ENCODE peak calls at places on chromosomes 1 and 21, in seven cellular contexts. J is stomach, W is transverse colon, O is upper lobe of left lung, U is tibial nerve, B is H1, N is A549. A is an unnamed sample. For H3K4me1, the result is how much of the 10 kb centered on the place peaks cover.

GRCh38 chr1:67355745-67356424 is 48.2 kb downstream of the IL12RB2 start:
- DNase-seq in B (no peak), U (no peak), J (no peak), W (no peak), O (no peak), N (no peak), A (no peak)

GRCh38 chr1:56713112-56713511 is 68.0 kb downstream of the PRKAA2 start:
- DNase-seq in B (no peak), N (no peak), U (no peak), J (no peak), O (no peak), W (no peak), A (no peak)

GRCh38 chr1:228974296-228974695 is 239.0 kb downstream of the RHOU start:
- DNase-seq in W (no peak), B (no peak), O (no peak), U (no peak), J (no peak), N (no peak), A (peak)

GRCh38 chr1:159012495-159012894 is 2.8 kb downstream of the IFI16 start:
- DNase-seq in U (no peak), W (peak), J (no peak), N (no peak), B (no peak), O (peak), A (no peak)

GRCh38 chr1:19467199-19468187 is 17.8 kb downstream of the CAPZB start:
- DNase-seq in W (no peak), U (no peak), O (no peak), N (no peak), B (no peak), J (no peak), A (no peak)

GRCh38 chr21:30166171-30166570 is 434 bp downstream of the CLDN17 start:
- DNase-seq in B (no peak), U (no peak), W (no peak), N (no peak), J (no peak), O (no peak), A (no peak)

GRCh38 chr1:7409278-7409677 is 361.8 kb upstream of the VAMP3 start:
- DNase-seq in B (peak), U (no peak), O (peak), J (peak), N (no peak), W (peak), A (peak)

GRCh38 chr21:25837545-25838263 is 102.9 kb downstream of the GABPA start:
- DNase-seq in O (no peak), N (no peak), U (no peak), B (no peak), J (no peak), W (no peak), A (no peak)

GRCh38 chr1:58577676-58578073 is 623 bp upstream of the TACSTD2 start:
- DNase-seq in W (no peak), O (no peak), J (no peak), B (no peak), U (no peak), N (no peak), A (no peak)

GRCh38 chr1:168190284-168190884 is 11.6 kb downstream of the TIPRL start:
- DNase-seq in O (no peak), U (no peak), B (no peak), W (no peak), J (no peak), N (no peak), A (no peak)

GRCh38 chr21:36913247-36914169 is 53.0 kb downstream of the HLCS start:
- DNase-seq in J (no peak), U (no peak), O (no peak), B (no peak), W (no peak), N (no peak), A (no peak)

GRCh38 chr1:58823481-58824010 is 39.7 kb upstream of the JUN start:
- DNase-seq in J (peak), O (no peak), B (no peak), W (no peak), N (peak), U (no peak), A (no peak)

GRCh38 chr1:46171351-46171750 is 3.5 kb upstream of the TSPAN1 start:
- DNase-seq in B (no peak), U (no peak), W (no peak), O (peak), J (peak), N (no peak), A (no peak)

GRCh38 chr1:97074771-97075170 is 353.2 kb downstream of the PTBP2 start:
- DNase-seq in O (no peak), B (no peak), U (no peak), N (no peak), J (no peak), W (no peak), A (no peak)

GRCh38 chr1:29698033-29698432 is 461.7 kb downstream of the PTPRU start:
- DNase-seq in W (no peak), J (no peak), O (peak), B (peak), N (peak), U (no peak), A (no peak)

GRCh38 chr1:234125283-234125682 is 220.8 kb downstream of the SLC35F3 start:
- DNase-seq in O (peak), U (no peak), B (peak), W (peak), J (no peak), N (peak), A (no peak)

GRCh38 chr1:219171192-219171935 is 2.3 kb upstream of the LYPLAL1 start:
- DNase-seq in U (no peak), W (no peak), O (peak), B (no peak), N (no peak), J (no peak), A (no peak)

GRCh38 chr1:40162791-40163441 is 1.7 kb downstream of the RLF start:
- DNase-seq in O (no peak), U (no peak), W (no peak), J (no peak), B (no peak), N (no peak), A (no peak)

GRCh38 chr21:36761685-36762084 is 62.8 kb downstream of the SIM2 start:
- DNase-seq in N (no peak), U (no peak), W (no peak), B (no peak), O (no peak), J (no peak), A (no peak)

GRCh38 chr1:37765937-37766664 is 1.2 kb upstream of the EPHA10 start:
- DNase-seq in B (peak), U (no peak), J (no peak), N (peak), O (no peak), W (no peak), A (peak)

GRCh38 chr1:26321315-26322041 is 3.7 kb downstream of the CD52 start:
- DNase-seq in J (peak), N (peak), O (peak), B (peak), U (peak), W (peak), A (peak)

GRCh38 chr1:143735764-143736461 is 235.9 kb downstream of the FAM72C start:
- DNase-seq in W (no peak), O (no peak), U (no peak), N (peak), J (no peak), B (peak), A (no peak)

GRCh38 chr1:26281971-26282693 is 2.2 kb downstream of the SH3BGRL3 start:
- DNase-seq in O (no peak), W (peak), J (no peak), B (peak), U (no peak), N (no peak), A (peak)

GRCh38 chr21:9837946-9838801 is 683.2 kb upstream of the TPTE start:
- DNase-seq in W (no peak), N (no peak), B (no peak), U (no peak), O (no peak), J (no peak), A (peak)

GRCh38 chr1:198620951-198621824 is 17.7 kb upstream of the PTPRC start:
- DNase-seq in B (no peak), J (no peak), N (no peak), W (peak), O (peak), U (no peak), A (no peak)

GRCh38 chr21:34280389-34280795 is 83.4 kb upstream of the KCNE2 start:
- DNase-seq in J (no peak), B (no peak), W (peak), N (no peak), O (no peak), U (no peak), A (peak)

GRCh38 chr1:14535619-14536355 is 62.7 kb upstream of the KAZN start:
- DNase-seq in N (no peak), U (no peak), W (no peak), B (no peak), J (no peak), O (no peak), A (no peak)

GRCh38 chr1:111140680-111140967 is 601 bp downstream of the CEPT1 start:
- DNase-seq in U (no peak), W (peak), N (peak), J (peak), O (peak), B (no peak), A (no peak)

GRCh38 chr1:39576016-39576657 is 453 bp downstream of the PABPC4 start:
- DNase-seq in J (peak), B (no peak), W (peak), O (peak), U (no peak), N (no peak), A (no peak)

GRCh38 chr1:70807088-70807664 is 240.4 kb downstream of the PTGER3 start:
- DNase-seq in J (no peak), O (no peak), B (no peak), W (no peak), N (no peak), U (no peak), A (no peak)

GRCh38 chr1:70805641-70806040 is 242.0 kb downstream of the PTGER3 start:
- DNase-seq in U (no peak), O (no peak), N (no peak), W (no peak), J (no peak), B (no peak), A (no peak)
- TF ChIP-seq EP300 in U (no peak), O (no peak), N (no peak), W (no peak), J (no peak), B (no peak), A (no peak)

GRCh38 chr1:184574588-184574987 is 180.1 kb downstream of the EDEM3 start:
- DNase-seq in O (no peak), N (no peak), W (no peak), B (no peak), U (no peak), J (no peak), A (no peak)
- H3K4me3 ChIP-seq in O (no peak), N (no peak), W (no peak), B (no peak), U (no peak), J (no peak), A (no peak)

GRCh38 chr21:41892726-41893125 is 13.6 kb upstream of the PRDM15 start:
- DNase-seq in U (no peak), O (no peak), B (no peak), N (no peak), J (no peak), W (no peak), A (no peak)

GRCh38 chr21:41894511-41894910 is 15.4 kb upstream of the PRDM15 start:
- DNase-seq in B (no peak), J (no peak), N (no peak), U (no peak), W (no peak), O (no peak), A (no peak)

GRCh38 chr21:41897047-41897669 is 18.0 kb upstream of the PRDM15 start:
- DNase-seq in J (no peak), N (no peak), W (no peak), U (no peak), O (no peak), B (no peak), A (no peak)

GRCh38 chr21:41895643-41896493 is 16.7 kb upstream of the PRDM15 start:
- DNase-seq in U (no peak), W (peak), B (peak), O (no peak), J (no peak), N (no peak), A (no peak)

DNA sequence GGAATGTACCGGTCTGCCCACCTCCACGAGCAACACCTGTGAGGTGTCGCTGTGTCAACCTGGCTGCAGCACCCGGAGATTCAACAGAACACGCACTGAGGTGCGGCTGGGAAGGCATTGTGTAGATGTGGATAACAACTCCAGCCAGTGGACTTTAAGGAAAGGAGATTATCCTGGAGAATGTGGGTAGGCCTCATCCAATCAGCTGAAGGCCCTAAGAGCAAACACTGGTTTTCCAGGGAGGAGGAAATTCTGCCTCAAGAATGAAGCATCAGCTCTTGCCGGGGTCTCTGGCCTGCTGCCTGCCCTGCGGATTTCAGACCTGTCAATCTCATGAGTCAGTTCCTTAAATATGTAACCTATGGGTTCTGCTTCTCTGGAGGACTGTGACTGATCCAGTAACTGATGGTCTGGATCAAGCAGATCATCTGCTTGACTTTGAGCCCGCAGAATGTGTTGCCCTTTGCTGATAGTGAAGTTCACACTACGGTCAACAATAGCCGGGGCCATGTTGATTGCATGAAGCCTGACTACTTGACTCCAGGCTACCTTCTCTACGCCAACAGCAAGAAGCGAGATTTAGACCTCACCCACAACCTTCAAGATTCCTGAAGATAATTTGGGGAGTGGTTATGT is 15.9 kb upstream of the PRDM15 start:
- DNase-seq in J (no peak), O (no peak), B (no peak), U (no peak), W (no peak), N (no peak), A (no peak)
- H3K4me1 ChIP-seq in J (under half), O (under half), B (under half), U (under half), W (under half), N (under half), A (under half)

DNA sequence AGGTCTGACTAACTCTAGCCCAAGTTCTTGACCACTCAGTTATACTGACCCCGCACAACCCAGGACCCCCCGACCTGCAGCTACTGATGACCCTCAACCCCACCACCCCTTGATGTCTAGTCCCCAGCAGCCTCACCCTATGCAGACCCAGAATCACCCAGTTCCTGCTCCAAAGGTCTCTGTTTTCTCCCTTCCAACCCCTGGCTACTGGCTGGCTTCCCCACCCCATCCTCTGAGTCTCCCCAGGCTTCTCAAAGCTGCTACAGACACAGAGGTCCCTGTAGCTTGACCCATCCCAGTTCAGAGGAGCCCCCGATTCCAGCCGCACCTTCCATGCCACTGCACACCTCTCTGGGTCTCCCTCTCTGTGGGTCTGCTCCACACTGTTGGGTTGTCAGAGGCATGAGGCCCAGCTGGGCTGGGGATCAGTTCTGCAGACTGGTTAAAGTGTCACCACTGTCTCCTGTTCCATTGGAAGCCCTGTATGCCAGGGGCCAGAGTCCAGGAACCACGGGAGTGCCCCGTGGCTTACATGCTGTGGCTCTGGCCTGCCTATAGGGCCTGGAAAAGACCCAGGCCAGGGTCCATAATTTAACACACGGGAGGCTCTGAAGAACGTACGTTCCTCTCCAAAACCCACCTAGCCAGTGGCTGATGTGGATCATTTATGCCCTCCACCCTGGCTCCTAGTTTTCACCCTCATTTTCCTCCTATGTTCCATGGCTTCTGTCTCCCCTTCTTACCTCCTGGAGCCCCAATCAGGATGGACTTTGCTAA is 497 bp downstream of the PKLR start:
- DNase-seq in J (no peak), O (no peak), U (no peak), W (peak), N (no peak), B (no peak), A (no peak)
- TF ChIP-seq EP300 in J (no peak), O (no peak), U (no peak), W (no peak), N (no peak), B (no peak), A (no peak)

GRCh38 chr1:30752651-30752908 is 5.0 kb downstream of the LAPTM5 start:
- DNase-seq in J (no peak), U (no peak), O (no peak), B (no peak), N (no peak), W (no peak), A (no peak)
- H3K4me3 ChIP-seq in J (no peak), U (no peak), O (no peak), B (no peak), N (no peak), W (no peak), A (no peak)

DNA sequence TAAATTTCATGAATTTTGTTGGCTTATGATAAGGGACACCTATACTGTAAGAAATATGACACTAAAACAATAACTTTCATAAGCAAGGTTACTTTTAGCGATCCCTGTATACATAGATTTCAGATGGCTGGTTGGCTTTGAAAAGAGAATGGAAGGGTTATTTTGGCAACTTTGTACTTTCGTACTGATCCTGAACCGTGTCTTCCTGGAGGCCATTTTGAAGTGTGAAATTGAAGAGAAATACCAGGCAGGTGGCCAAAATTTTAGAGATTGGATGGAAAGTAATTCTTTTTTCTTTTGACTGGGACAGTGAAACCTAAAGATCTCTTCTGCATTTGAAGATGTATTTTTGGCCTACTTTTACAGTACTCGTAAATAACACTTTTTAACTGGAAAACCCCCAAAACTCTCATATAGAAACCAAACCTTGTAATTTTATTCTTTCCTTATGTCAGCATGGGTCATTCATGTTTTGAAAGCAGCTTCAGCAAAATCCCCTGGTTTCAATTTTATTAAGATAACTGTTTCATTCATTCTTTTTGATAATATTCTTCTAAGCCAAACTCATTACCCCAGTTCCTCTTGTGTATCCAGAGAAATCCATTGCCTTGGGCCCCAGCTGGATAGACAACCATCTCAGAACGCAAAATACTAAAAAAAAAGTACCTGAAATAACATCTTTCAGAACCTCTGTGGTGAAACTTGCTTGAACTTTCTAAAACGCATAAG is 38.4 kb upstream of the ZNF281 start:
- DNase-seq in J (no peak), O (no peak), U (no peak), B (no peak), W (no peak), N (no peak), A (no peak)
- H3K4me1 ChIP-seq in J (under half), O (under half), U (under half), B (under half), W (under half), N (under half), A (under half)

GRCh38 chr1:4160181-4160580 is 260.1 kb upstream of the C1orf174 start:
- DNase-seq in W (no peak), B (no peak), U (no peak), N (no peak), J (no peak), O (no peak), A (no peak)
- TF ChIP-seq EP300 in W (no peak), B (no peak), U (no peak), N (no peak), J (no peak), O (no peak), A (no peak)